ENCODE peak calls at places on chromosomes 12 and 14, in eight cellular contexts. Q is HCT116; M is tibial artery; L is PC-3; U is transverse colon; J is fibroblast of lung; Y is MM.1S; T is naive thymus-derived CD4-positive, alpha-beta T cell. N is an unnamed sample.

GRCh38 chr12:121476477-121476876 is 76.6 kb downstream of the RNF34 start:
- DNase-seq in Q (no peak), M (no peak), L (no peak), U (no peak), J (no peak), Y (no peak), T (no peak), N (no peak)

GRCh38 chr14:65783101-65783500 is 370.6 kb downstream of the FUT8 start:
- DNase-seq in Q (no peak), M (no peak), L (no peak), U (no peak), J (no peak), Y (no peak), T (no peak), N (no peak)

GRCh38 chr12:93982847-93983315 is 165.5 kb upstream of the PLXNC1 start:
- DNase-seq in Q (no peak), M (no peak), L (peak; percentile 79), U (no peak), J (peak; percentile 85), Y (no peak), T (peak; percentile 14), N (no peak)

GRCh38 chr14:103066399-103066798 is 9.1 kb upstream of the CDC42BPB start:
- DNase-seq in Q (no peak), M (no peak), L (peak; percentile 24), U (no peak), J (no peak), Y (no peak), T (no peak), N (no peak)

GRCh38 chr14:78959674-78960264 is 789.6 kb downstream of the NRXN3 start:
- DNase-seq in Q (peak; percentile 26), M (peak; percentile 73), L (peak; percentile 78), U (peak; percentile 64), J (peak; percentile 76), Y (peak; percentile 25), T (peak; percentile 11), N (peak; percentile 71)

GRCh38 chr14:51139221-51139681 is 44.3 kb upstream of the TRIM9 start:
- DNase-seq in Q (no peak), M (no peak), L (no peak), U (peak; percentile 64), J (peak; percentile 13), Y (no peak), T (no peak), N (peak; percentile 60)

GRCh38 chr14:79011920-79012204 is 841.7 kb downstream of the NRXN3 start:
- DNase-seq in Q (no peak), M (no peak), L (no peak), U (no peak), J (no peak), Y (no peak), T (no peak), N (no peak)

GRCh38 chr12:58316926-58317325 is 375.6 kb downstream of the ATP23 start:
- DNase-seq in Q (no peak), M (no peak), L (no peak), U (no peak), J (no peak), Y (no peak), T (no peak), N (no peak)

GRCh38 chr14:72541546-72541945 is 352.4 kb downstream of the DPF3 start:
- DNase-seq in Q (no peak), M (no peak), L (no peak), U (no peak), J (no peak), Y (no peak), T (no peak), N (no peak)

GRCh38 chr14:77804592-77804991 is 4.7 kb downstream of the ADCK1 start:
- DNase-seq in Q (no peak), M (no peak), L (peak; percentile 82), U (peak; percentile 31), J (no peak), Y (peak; percentile 41), T (no peak), N (peak; percentile 23)

GRCh38 chr12:124994435-124994975 is 1.1 kb downstream of the BRI3BP start:
- DNase-seq in Q (no peak), M (no peak), L (peak; percentile 27), U (peak; percentile 81), J (no peak), Y (no peak), T (no peak), N (peak; percentile 91)

GRCh38 chr12:22287776-22288621 is 46.5 kb downstream of the ST8SIA1 start:
- DNase-seq in Q (no peak), M (no peak), L (no peak), U (no peak), J (peak; percentile 47), Y (no peak), T (peak; percentile 6), N (no peak)

GRCh38 chr12:116442981-116443380 is 116.2 kb upstream of the MAP1LC3B2 start:
- DNase-seq in Q (no peak), M (no peak), L (no peak), U (no peak), J (no peak), Y (no peak), T (no peak), N (no peak)

GRCh38 chr12:57452181-57452936 is 2.7 kb upstream of the INHBE start:
- DNase-seq in Q (no peak), M (no peak), L (peak; percentile 64), U (no peak), J (peak; percentile 86), Y (no peak), T (no peak), N (no peak)

GRCh38 chr12:45587877-45588530 is 141.5 kb upstream of the ARID2 start:
- DNase-seq in Q (no peak), M (no peak), L (peak; percentile 38), U (peak; percentile 38), J (no peak), Y (no peak), T (no peak), N (peak; percentile 82)

GRCh38 chr14:31510222-31510621 is 22.4 kb upstream of the GPR33 start:
- DNase-seq in Q (peak; percentile 27), M (no peak), L (peak; percentile 58), U (no peak), J (peak; percentile 37), Y (peak; percentile 7), T (peak; percentile 14), N (peak; percentile 39)

GRCh38 chr12:121626853-121627623 is 708 bp downstream of the ORAI1 start:
- DNase-seq in Q (no peak), M (peak; percentile 61), L (peak; percentile 48), U (peak; percentile 63), J (peak; percentile 61), Y (peak; percentile 33), T (peak; percentile 70), N (peak; percentile 62)

GRCh38 chr12:125065021-125065752 is at the start of gene AACS:
- DNase-seq in Q (peak; percentile 45), M (peak; percentile 57), L (peak; percentile 72), U (peak; percentile 83), J (peak; percentile 74), Y (peak; percentile 63), T (peak; percentile 74), N (peak; percentile 76)

GRCh38 chr12:105235299-105235746 is 651 bp downstream of the APPL2 start:
- DNase-seq in Q (no peak), M (no peak), L (peak; percentile 30), U (no peak), J (no peak), Y (peak; percentile 14), T (no peak), N (peak; percentile 48)

GRCh38 chr14:101960225-101960624 is 4.1 kb upstream of the DYNC1H1 start:
- DNase-seq in Q (no peak), M (no peak), L (peak; percentile 48), U (no peak), J (no peak), Y (peak; percentile 14), T (peak; percentile 25), N (no peak)

GRCh38 chr12:795305-795704 is 42.9 kb downstream of the WNK1 start:
- DNase-seq in Q (no peak), M (no peak), L (no peak), U (no peak), J (no peak), Y (no peak), T (peak; percentile 14), N (no peak)

GRCh38 chr14:75147423-75148071 is 20.7 kb upstream of the NEK9 start:
- DNase-seq in Q (no peak), M (peak; percentile 90), L (no peak), U (peak; percentile 53), J (peak; percentile 84), Y (no peak), T (no peak), N (no peak)

GRCh38 chr14:63725786-63726185 is 2.1 kb downstream of the SGPP1 start:
- DNase-seq in Q (no peak), M (no peak), L (no peak), U (no peak), J (no peak), Y (no peak), T (no peak), N (no peak)

GRCh38 chr12:16611146-16611545 is 5.2 kb upstream of the LMO3 start:
- DNase-seq in Q (no peak), M (no peak), L (no peak), U (no peak), J (no peak), Y (peak; percentile 52), T (no peak), N (no peak)
- H3K4me1 ChIP-seq in Q (no peaks in the 10 kb centered on the region), M (peaks cover 16% of the 10 kb centered on the region), L (peaks cover 8% of the 10 kb centered on the region), U (no peaks in the 10 kb centered on the region), J (no peaks in the 10 kb centered on the region), Y (no peaks in the 10 kb centered on the region), T (no peaks in the 10 kb centered on the region), N (no peaks in the 10 kb centered on the region)

DNA sequence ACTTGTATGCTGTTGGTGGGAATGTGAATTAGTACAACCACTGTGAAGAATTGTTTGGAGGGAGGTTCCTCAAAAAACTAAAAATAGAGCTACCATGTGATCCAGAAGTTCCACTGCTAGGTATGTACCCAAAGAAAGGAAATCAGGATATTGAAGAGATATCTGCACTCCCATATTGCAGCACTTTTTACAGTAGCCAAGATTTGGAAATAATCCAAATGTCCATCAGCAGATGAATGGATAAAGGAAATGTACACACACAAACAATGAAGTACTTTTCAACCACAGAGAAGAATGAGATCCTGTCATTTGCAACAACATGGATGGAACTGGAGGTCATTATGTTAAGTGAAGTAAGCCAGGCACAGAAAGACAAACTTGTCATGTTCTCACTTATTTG is 25.9 kb downstream of the TIGAR start:
- DNase-seq in Q (no peak), M (no peak), L (no peak), U (no peak), J (no peak), Y (no peak), T (no peak), N (no peak)
- H3K27ac ChIP-seq in Q (no peak overlapping the region), M (no peak overlapping the region), L (no peak overlapping the region), U (no peak overlapping the region), J (no peak overlapping the region), Y (no peak overlapping the region), T (no peak overlapping the region), N (no peak overlapping the region)

GRCh38 chr14:96507723-96508122 is 5.5 kb downstream of the PAPOLA start:
- DNase-seq in Q (no peak), M (no peak), L (no peak), U (no peak), J (no peak), Y (no peak), T (no peak), N (no peak)
- H3K4me1 ChIP-seq in Q (peaks cover 26% of the 10 kb centered on the region), M (peaks cover 74% of the 10 kb centered on the region), L (peaks cover 24% of the 10 kb centered on the region), U (peaks cover 20% of the 10 kb centered on the region), J (no peaks in the 10 kb centered on the region), Y (peaks cover 3% of the 10 kb centered on the region), T (peaks cover 61% of the 10 kb centered on the region), N (peaks cover 27% of the 10 kb centered on the region)

DNA sequence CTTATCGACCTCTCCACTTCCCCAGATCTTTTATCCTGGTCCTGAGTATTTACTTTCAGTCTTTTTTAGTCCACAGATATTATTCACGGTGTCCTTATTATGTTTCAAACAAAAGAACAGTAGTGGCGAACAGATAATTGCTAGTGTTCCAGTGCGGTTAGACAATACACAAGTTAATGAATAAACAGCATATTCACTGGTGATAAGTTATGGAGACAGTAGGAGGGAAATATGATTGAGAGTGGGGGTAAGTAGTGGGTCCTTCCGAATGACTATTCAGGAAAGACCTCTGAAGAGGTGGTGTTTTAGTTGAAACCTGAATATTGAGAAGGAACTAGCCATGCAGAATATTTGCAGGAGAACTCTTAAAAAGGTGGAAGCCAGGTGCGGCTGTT is 716 bp downstream of the TMEM260 start:
- DNase-seq in Q (no peak), M (no peak), L (peak; percentile 35), U (no peak), J (no peak), Y (no peak), T (no peak), N (peak; percentile 23)
- H3K27ac ChIP-seq in Q (peak overlapping the region; percentile 50), M (peak overlapping the region; percentile 81), L (peak overlapping the region; percentile 61), U (peak overlapping the region; percentile 91), J (peak overlapping the region; percentile 93), Y (peak overlapping the region; percentile 67), T (peak overlapping the region; percentile 88), N (peak overlapping the region; percentile 76)

N was measured in small intestine.